ENCODE peak calls at places on chromosome 22, in nine cellular contexts. One of them, this sample, is unnamed.

GRCh38 chr22:33438273-33438672 is 380.1 kb upstream of the SYN3 start:
- DNase-seq in NCI-H1930: no peak
- DNase-seq in CD4-positive, CD25-positive, alpha-beta regulatory T cell: no peak
- DNase-seq in CD8-positive, alpha-beta memory T cell: no peak
- DNase-seq in BJ: peak; percentile 83
- DNase-seq in activated naive CD8-positive, alpha-beta T cell treated with anti-CD3 and anti-CD28 coated beads, Interleukin-2, amount 50 U/mL, for 16 hours: no peak
- DNase-seq in activated CD8-positive, alpha-beta T cell treated with anti-CD3 and anti-CD28 coated beads, Interleukin-2, amount 10 ng/mL, durations not matched to agents 7 days and 5 days: no peak
- DNase-seq in NCI-H1417: no peak
- DNase-seq in NCI-H1436: peak; percentile 15
- DNase-seq in this sample: no peak

GRCh38 chr22:37639070-37639760 is at the start of gene SH3BP1:
- DNase-seq in NCI-H1930: peak; percentile 27
- DNase-seq in CD4-positive, CD25-positive, alpha-beta regulatory T cell: peak; percentile 67
- DNase-seq in CD8-positive, alpha-beta memory T cell: peak; percentile 46
- DNase-seq in BJ: no peak
- DNase-seq in activated naive CD8-positive, alpha-beta T cell treated with anti-CD3 and anti-CD28 coated beads, Interleukin-2, amount 50 U/mL, for 16 hours: no peak
- DNase-seq in activated CD8-positive, alpha-beta T cell treated with anti-CD3 and anti-CD28 coated beads, Interleukin-2, amount 10 ng/mL, durations not matched to agents 7 days and 5 days: peak; percentile 81
- DNase-seq in NCI-H1417: peak; percentile 27
- DNase-seq in NCI-H1436: peak; percentile 20
- DNase-seq in this sample: peak; percentile 46

GRCh38 chr22:42844756-42845155 is 12.3 kb downstream of the ARFGAP3 start:
- DNase-seq in NCI-H1930: no peak
- DNase-seq in CD4-positive, CD25-positive, alpha-beta regulatory T cell: no peak
- DNase-seq in CD8-positive, alpha-beta memory T cell: no peak
- DNase-seq in BJ: peak; percentile 88
- DNase-seq in activated naive CD8-positive, alpha-beta T cell treated with anti-CD3 and anti-CD28 coated beads, Interleukin-2, amount 50 U/mL, for 16 hours: no peak
- DNase-seq in activated CD8-positive, alpha-beta T cell treated with anti-CD3 and anti-CD28 coated beads, Interleukin-2, amount 10 ng/mL, durations not matched to agents 7 days and 5 days: no peak
- DNase-seq in NCI-H1417: no peak
- DNase-seq in NCI-H1436: no peak
- DNase-seq in this sample: no peak

GRCh38 chr22:23896523-23897186 is 2.5 kb downstream of the MIF start:
- DNase-seq in NCI-H1930: no peak
- DNase-seq in CD4-positive, CD25-positive, alpha-beta regulatory T cell: no peak
- DNase-seq in CD8-positive, alpha-beta memory T cell: no peak
- DNase-seq in BJ: no peak
- DNase-seq in activated naive CD8-positive, alpha-beta T cell treated with anti-CD3 and anti-CD28 coated beads, Interleukin-2, amount 50 U/mL, for 16 hours: no peak
- DNase-seq in activated CD8-positive, alpha-beta T cell treated with anti-CD3 and anti-CD28 coated beads, Interleukin-2, amount 10 ng/mL, durations not matched to agents 7 days and 5 days: no peak
- DNase-seq in NCI-H1417: no peak
- DNase-seq in NCI-H1436: no peak
- DNase-seq in this sample: no peak

GRCh38 chr22:25853078-25853477 is 111.1 kb downstream of the MYO18B start:
- DNase-seq in NCI-H1930: no peak
- DNase-seq in CD4-positive, CD25-positive, alpha-beta regulatory T cell: no peak
- DNase-seq in CD8-positive, alpha-beta memory T cell: no peak
- DNase-seq in BJ: no peak
- DNase-seq in activated naive CD8-positive, alpha-beta T cell treated with anti-CD3 and anti-CD28 coated beads, Interleukin-2, amount 50 U/mL, for 16 hours: no peak
- DNase-seq in activated CD8-positive, alpha-beta T cell treated with anti-CD3 and anti-CD28 coated beads, Interleukin-2, amount 10 ng/mL, durations not matched to agents 7 days and 5 days: no peak
- DNase-seq in NCI-H1417: no peak
- DNase-seq in NCI-H1436: no peak
- DNase-seq in this sample: no peak

GRCh38 chr22:44714703-44715350 is 12.8 kb downstream of the PRR5 start:
- DNase-seq in NCI-H1930: no peak
- DNase-seq in CD4-positive, CD25-positive, alpha-beta regulatory T cell: no peak
- DNase-seq in CD8-positive, alpha-beta memory T cell: no peak
- DNase-seq in BJ: no peak
- DNase-seq in activated naive CD8-positive, alpha-beta T cell treated with anti-CD3 and anti-CD28 coated beads, Interleukin-2, amount 50 U/mL, for 16 hours: no peak
- DNase-seq in activated CD8-positive, alpha-beta T cell treated with anti-CD3 and anti-CD28 coated beads, Interleukin-2, amount 10 ng/mL, durations not matched to agents 7 days and 5 days: no peak
- DNase-seq in NCI-H1417: no peak
- DNase-seq in NCI-H1436: no peak
- DNase-seq in this sample: no peak

GRCh38 chr22:40156001-40156516 is 21.7 kb upstream of the TNRC6B start:
- DNase-seq in NCI-H1930: peak; percentile 73
- DNase-seq in CD4-positive, CD25-positive, alpha-beta regulatory T cell: no peak
- DNase-seq in CD8-positive, alpha-beta memory T cell: no peak
- DNase-seq in BJ: no peak
- DNase-seq in activated naive CD8-positive, alpha-beta T cell treated with anti-CD3 and anti-CD28 coated beads, Interleukin-2, amount 50 U/mL, for 16 hours: no peak
- DNase-seq in activated CD8-positive, alpha-beta T cell treated with anti-CD3 and anti-CD28 coated beads, Interleukin-2, amount 10 ng/mL, durations not matched to agents 7 days and 5 days: peak; percentile 24
- DNase-seq in NCI-H1417: peak; percentile 32
- DNase-seq in NCI-H1436: peak; percentile 61
- DNase-seq in this sample: peak; percentile 15

GRCh38 chr22:23259916-23260644 is 79.8 kb downstream of the BCR start:
- DNase-seq in NCI-H1930: no peak
- DNase-seq in CD4-positive, CD25-positive, alpha-beta regulatory T cell: no peak
- DNase-seq in CD8-positive, alpha-beta memory T cell: no peak
- DNase-seq in BJ: no peak
- DNase-seq in activated naive CD8-positive, alpha-beta T cell treated with anti-CD3 and anti-CD28 coated beads, Interleukin-2, amount 50 U/mL, for 16 hours: no peak
- DNase-seq in activated CD8-positive, alpha-beta T cell treated with anti-CD3 and anti-CD28 coated beads, Interleukin-2, amount 10 ng/mL, durations not matched to agents 7 days and 5 days: no peak
- DNase-seq in NCI-H1417: no peak
- DNase-seq in NCI-H1436: no peak
- DNase-seq in this sample: no peak

GRCh38 chr22:43862074-43862881 is at the start of gene SULT4A1:
- DNase-seq in NCI-H1930: peak; percentile 79
- DNase-seq in CD4-positive, CD25-positive, alpha-beta regulatory T cell: no peak
- DNase-seq in CD8-positive, alpha-beta memory T cell: no peak
- DNase-seq in BJ: no peak
- DNase-seq in activated naive CD8-positive, alpha-beta T cell treated with anti-CD3 and anti-CD28 coated beads, Interleukin-2, amount 50 U/mL, for 16 hours: no peak
- DNase-seq in activated CD8-positive, alpha-beta T cell treated with anti-CD3 and anti-CD28 coated beads, Interleukin-2, amount 10 ng/mL, durations not matched to agents 7 days and 5 days: no peak
- DNase-seq in NCI-H1417: peak; percentile 79
- DNase-seq in NCI-H1436: peak; percentile 79
- DNase-seq in this sample: no peak

GRCh38 chr22:23686416-23687024 is 4.3 kb upstream of the RGL4 start:
- DNase-seq in NCI-H1930: no peak
- DNase-seq in CD4-positive, CD25-positive, alpha-beta regulatory T cell: no peak
- DNase-seq in CD8-positive, alpha-beta memory T cell: no peak
- DNase-seq in BJ: no peak
- DNase-seq in activated naive CD8-positive, alpha-beta T cell treated with anti-CD3 and anti-CD28 coated beads, Interleukin-2, amount 50 U/mL, for 16 hours: no peak
- DNase-seq in activated CD8-positive, alpha-beta T cell treated with anti-CD3 and anti-CD28 coated beads, Interleukin-2, amount 10 ng/mL, durations not matched to agents 7 days and 5 days: no peak
- DNase-seq in NCI-H1417: no peak
- DNase-seq in NCI-H1436: no peak
- DNase-seq in this sample: no peak

GRCh38 chr22:44685384-44686056 is 16.5 kb upstream of the PRR5 start:
- DNase-seq in NCI-H1930: no peak
- DNase-seq in CD4-positive, CD25-positive, alpha-beta regulatory T cell: peak; percentile 74
- DNase-seq in CD8-positive, alpha-beta memory T cell: peak; percentile 83
- DNase-seq in BJ: peak; percentile 29
- DNase-seq in activated naive CD8-positive, alpha-beta T cell treated with anti-CD3 and anti-CD28 coated beads, Interleukin-2, amount 50 U/mL, for 16 hours: peak; percentile 69
- DNase-seq in activated CD8-positive, alpha-beta T cell treated with anti-CD3 and anti-CD28 coated beads, Interleukin-2, amount 10 ng/mL, durations not matched to agents 7 days and 5 days: peak; percentile 90
- DNase-seq in NCI-H1417: peak; percentile 25
- DNase-seq in NCI-H1436: peak; percentile 60
- DNase-seq in this sample: peak; percentile 76

GRCh38 chr22:46894851-46895640 is 132.6 kb downstream of the TBC1D22A start:
- DNase-seq in NCI-H1930: no peak
- DNase-seq in CD4-positive, CD25-positive, alpha-beta regulatory T cell: no peak
- DNase-seq in CD8-positive, alpha-beta memory T cell: no peak
- DNase-seq in BJ: no peak
- DNase-seq in activated naive CD8-positive, alpha-beta T cell treated with anti-CD3 and anti-CD28 coated beads, Interleukin-2, amount 50 U/mL, for 16 hours: no peak
- DNase-seq in activated CD8-positive, alpha-beta T cell treated with anti-CD3 and anti-CD28 coated beads, Interleukin-2, amount 10 ng/mL, durations not matched to agents 7 days and 5 days: no peak
- DNase-seq in NCI-H1417: no peak
- DNase-seq in NCI-H1436: no peak
- DNase-seq in this sample: no peak

GRCh38 chr22:50302564-50302963 is 4.9 kb downstream of the PLXNB2 start:
- DNase-seq in NCI-H1930: no peak
- DNase-seq in CD4-positive, CD25-positive, alpha-beta regulatory T cell: no peak
- DNase-seq in CD8-positive, alpha-beta memory T cell: no peak
- DNase-seq in BJ: no peak
- DNase-seq in activated naive CD8-positive, alpha-beta T cell treated with anti-CD3 and anti-CD28 coated beads, Interleukin-2, amount 50 U/mL, for 16 hours: no peak
- DNase-seq in activated CD8-positive, alpha-beta T cell treated with anti-CD3 and anti-CD28 coated beads, Interleukin-2, amount 10 ng/mL, durations not matched to agents 7 days and 5 days: no peak
- DNase-seq in NCI-H1417: no peak
- DNase-seq in NCI-H1436: no peak
- DNase-seq in this sample: no peak

GRCh38 chr22:20645954-20646353 is 128.0 kb upstream of the SERPIND1 start:
- DNase-seq in NCI-H1930: no peak
- DNase-seq in CD4-positive, CD25-positive, alpha-beta regulatory T cell: no peak
- DNase-seq in CD8-positive, alpha-beta memory T cell: no peak
- DNase-seq in BJ: no peak
- DNase-seq in activated naive CD8-positive, alpha-beta T cell treated with anti-CD3 and anti-CD28 coated beads, Interleukin-2, amount 50 U/mL, for 16 hours: no peak
- DNase-seq in activated CD8-positive, alpha-beta T cell treated with anti-CD3 and anti-CD28 coated beads, Interleukin-2, amount 10 ng/mL, durations not matched to agents 7 days and 5 days: no peak
- DNase-seq in NCI-H1417: no peak
- DNase-seq in NCI-H1436: no peak
- DNase-seq in this sample: no peak

GRCh38 chr22:41405588-41405987 is 23.8 kb downstream of the TEF start:
- DNase-seq in NCI-H1930: no peak
- DNase-seq in CD4-positive, CD25-positive, alpha-beta regulatory T cell: no peak
- DNase-seq in CD8-positive, alpha-beta memory T cell: no peak
- DNase-seq in BJ: no peak
- DNase-seq in activated naive CD8-positive, alpha-beta T cell treated with anti-CD3 and anti-CD28 coated beads, Interleukin-2, amount 50 U/mL, for 16 hours: no peak
- DNase-seq in activated CD8-positive, alpha-beta T cell treated with anti-CD3 and anti-CD28 coated beads, Interleukin-2, amount 10 ng/mL, durations not matched to agents 7 days and 5 days: no peak
- DNase-seq in NCI-H1417: no peak
- DNase-seq in NCI-H1436: no peak
- DNase-seq in this sample: peak; percentile 37

GRCh38 chr22:45226681-45227186 is 14.0 kb downstream of the KIAA0930 start:
- DNase-seq in NCI-H1930: no peak
- DNase-seq in CD4-positive, CD25-positive, alpha-beta regulatory T cell: no peak
- DNase-seq in CD8-positive, alpha-beta memory T cell: no peak
- DNase-seq in BJ: no peak
- DNase-seq in activated naive CD8-positive, alpha-beta T cell treated with anti-CD3 and anti-CD28 coated beads, Interleukin-2, amount 50 U/mL, for 16 hours: no peak
- DNase-seq in activated CD8-positive, alpha-beta T cell treated with anti-CD3 and anti-CD28 coated beads, Interleukin-2, amount 10 ng/mL, durations not matched to agents 7 days and 5 days: no peak
- DNase-seq in NCI-H1417: no peak
- DNase-seq in NCI-H1436: no peak
- DNase-seq in this sample: no peak

GRCh38 chr22:19175602-19176174 is 2.8 kb downstream of the SLC25A1 start:
- DNase-seq in NCI-H1930: no peak
- DNase-seq in CD4-positive, CD25-positive, alpha-beta regulatory T cell: no peak
- DNase-seq in CD8-positive, alpha-beta memory T cell: no peak
- DNase-seq in BJ: no peak
- DNase-seq in activated naive CD8-positive, alpha-beta T cell treated with anti-CD3 and anti-CD28 coated beads, Interleukin-2, amount 50 U/mL, for 16 hours: no peak
- DNase-seq in activated CD8-positive, alpha-beta T cell treated with anti-CD3 and anti-CD28 coated beads, Interleukin-2, amount 10 ng/mL, durations not matched to agents 7 days and 5 days: no peak
- DNase-seq in NCI-H1417: no peak
- DNase-seq in NCI-H1436: no peak
- DNase-seq in this sample: no peak

GRCh38 chr22:25573822-25574221 is 9.3 kb downstream of the GRK3 start:
- DNase-seq in NCI-H1930: no peak
- DNase-seq in CD4-positive, CD25-positive, alpha-beta regulatory T cell: no peak
- DNase-seq in CD8-positive, alpha-beta memory T cell: no peak
- DNase-seq in BJ: no peak
- DNase-seq in activated naive CD8-positive, alpha-beta T cell treated with anti-CD3 and anti-CD28 coated beads, Interleukin-2, amount 50 U/mL, for 16 hours: no peak
- DNase-seq in activated CD8-positive, alpha-beta T cell treated with anti-CD3 and anti-CD28 coated beads, Interleukin-2, amount 10 ng/mL, durations not matched to agents 7 days and 5 days: no peak
- DNase-seq in NCI-H1417: no peak
- DNase-seq in NCI-H1436: no peak
- DNase-seq in this sample: no peak

GRCh38 chr22:36355362-36355761 is 32.4 kb downstream of the MYH9 start:
- DNase-seq in NCI-H1930: no peak
- DNase-seq in CD4-positive, CD25-positive, alpha-beta regulatory T cell: no peak
- DNase-seq in CD8-positive, alpha-beta memory T cell: no peak
- DNase-seq in BJ: no peak
- DNase-seq in activated naive CD8-positive, alpha-beta T cell treated with anti-CD3 and anti-CD28 coated beads, Interleukin-2, amount 50 U/mL, for 16 hours: no peak
- DNase-seq in activated CD8-positive, alpha-beta T cell treated with anti-CD3 and anti-CD28 coated beads, Interleukin-2, amount 10 ng/mL, durations not matched to agents 7 days and 5 days: no peak
- DNase-seq in NCI-H1417: no peak
- DNase-seq in NCI-H1436: no peak
- DNase-seq in this sample: no peak

GRCh38 chr22:27107005-27107404 is 449.6 kb downstream of the MIAT start:
- DNase-seq in NCI-H1930: no peak
- DNase-seq in CD4-positive, CD25-positive, alpha-beta regulatory T cell: no peak
- DNase-seq in CD8-positive, alpha-beta memory T cell: no peak
- DNase-seq in BJ: no peak
- DNase-seq in activated naive CD8-positive, alpha-beta T cell treated with anti-CD3 and anti-CD28 coated beads, Interleukin-2, amount 50 U/mL, for 16 hours: no peak
- DNase-seq in activated CD8-positive, alpha-beta T cell treated with anti-CD3 and anti-CD28 coated beads, Interleukin-2, amount 10 ng/mL, durations not matched to agents 7 days and 5 days: no peak
- DNase-seq in NCI-H1417: no peak
- DNase-seq in NCI-H1436: no peak
- DNase-seq in this sample: no peak

GRCh38 chr22:50583294-50583865 is 731 bp upstream of the CHKB start:
- DNase-seq in NCI-H1930: no peak
- DNase-seq in CD4-positive, CD25-positive, alpha-beta regulatory T cell: no peak
- DNase-seq in CD8-positive, alpha-beta memory T cell: no peak
- DNase-seq in BJ: no peak
- DNase-seq in activated naive CD8-positive, alpha-beta T cell treated with anti-CD3 and anti-CD28 coated beads, Interleukin-2, amount 50 U/mL, for 16 hours: no peak
- DNase-seq in activated CD8-positive, alpha-beta T cell treated with anti-CD3 and anti-CD28 coated beads, Interleukin-2, amount 10 ng/mL, durations not matched to agents 7 days and 5 days: no peak
- DNase-seq in NCI-H1417: no peak
- DNase-seq in NCI-H1436: no peak
- DNase-seq in this sample: no peak

GRCh38 chr22:39723899-39724351 is 153.4 kb downstream of the CACNA1I start:
- DNase-seq in NCI-H1930: no peak
- DNase-seq in CD4-positive, CD25-positive, alpha-beta regulatory T cell: no peak
- DNase-seq in CD8-positive, alpha-beta memory T cell: no peak
- DNase-seq in BJ: no peak
- DNase-seq in activated naive CD8-positive, alpha-beta T cell treated with anti-CD3 and anti-CD28 coated beads, Interleukin-2, amount 50 U/mL, for 16 hours: no peak
- DNase-seq in activated CD8-positive, alpha-beta T cell treated with anti-CD3 and anti-CD28 coated beads, Interleukin-2, amount 10 ng/mL, durations not matched to agents 7 days and 5 days: no peak
- DNase-seq in NCI-H1417: no peak
- DNase-seq in NCI-H1436: no peak
- DNase-seq in this sample: no peak

GRCh38 chr22:32836286-32836859 is 34.9 kb downstream of the TIMP3 start:
- DNase-seq in NCI-H1930: no peak
- DNase-seq in CD4-positive, CD25-positive, alpha-beta regulatory T cell: no peak
- DNase-seq in CD8-positive, alpha-beta memory T cell: no peak
- DNase-seq in BJ: no peak
- DNase-seq in activated naive CD8-positive, alpha-beta T cell treated with anti-CD3 and anti-CD28 coated beads, Interleukin-2, amount 50 U/mL, for 16 hours: no peak
- DNase-seq in activated CD8-positive, alpha-beta T cell treated with anti-CD3 and anti-CD28 coated beads, Interleukin-2, amount 10 ng/mL, durations not matched to agents 7 days and 5 days: no peak
- DNase-seq in NCI-H1417: no peak
- DNase-seq in NCI-H1436: no peak
- DNase-seq in this sample: no peak

GRCh38 chr22:37610480-37611148 is 2.0 kb downstream of the GGA1 start:
- DNase-seq in NCI-H1930: no peak
- DNase-seq in CD4-positive, CD25-positive, alpha-beta regulatory T cell: no peak
- DNase-seq in CD8-positive, alpha-beta memory T cell: no peak
- DNase-seq in BJ: no peak
- DNase-seq in activated naive CD8-positive, alpha-beta T cell treated with anti-CD3 and anti-CD28 coated beads, Interleukin-2, amount 50 U/mL, for 16 hours: no peak
- DNase-seq in activated CD8-positive, alpha-beta T cell treated with anti-CD3 and anti-CD28 coated beads, Interleukin-2, amount 10 ng/mL, durations not matched to agents 7 days and 5 days: no peak
- DNase-seq in NCI-H1417: no peak
- DNase-seq in NCI-H1436: no peak
- DNase-seq in this sample: no peak

GRCh38 chr22:46124383-46125144 is 25.8 kb upstream of the PPARA start:
- DNase-seq in NCI-H1930: no peak
- DNase-seq in CD4-positive, CD25-positive, alpha-beta regulatory T cell: no peak
- DNase-seq in CD8-positive, alpha-beta memory T cell: no peak
- DNase-seq in BJ: no peak
- DNase-seq in activated naive CD8-positive, alpha-beta T cell treated with anti-CD3 and anti-CD28 coated beads, Interleukin-2, amount 50 U/mL, for 16 hours: no peak
- DNase-seq in activated CD8-positive, alpha-beta T cell treated with anti-CD3 and anti-CD28 coated beads, Interleukin-2, amount 10 ng/mL, durations not matched to agents 7 days and 5 days: no peak
- DNase-seq in NCI-H1417: no peak
- DNase-seq in NCI-H1436: no peak
- DNase-seq in this sample: no peak

GRCh38 chr22:28141614-28142013 is 222.6 kb upstream of the PITPNB start:
- DNase-seq in NCI-H1930: no peak
- DNase-seq in CD4-positive, CD25-positive, alpha-beta regulatory T cell: no peak
- DNase-seq in CD8-positive, alpha-beta memory T cell: no peak
- DNase-seq in BJ: peak; percentile 57
- DNase-seq in activated naive CD8-positive, alpha-beta T cell treated with anti-CD3 and anti-CD28 coated beads, Interleukin-2, amount 50 U/mL, for 16 hours: no peak
- DNase-seq in activated CD8-positive, alpha-beta T cell treated with anti-CD3 and anti-CD28 coated beads, Interleukin-2, amount 10 ng/mL, durations not matched to agents 7 days and 5 days: no peak
- DNase-seq in NCI-H1417: no peak
- DNase-seq in NCI-H1436: no peak
- DNase-seq in this sample: no peak

GRCh38 chr22:17888855-17889254 is 114.6 kb upstream of the BID start:
- DNase-seq in NCI-H1930: no peak
- DNase-seq in CD4-positive, CD25-positive, alpha-beta regulatory T cell: no peak
- DNase-seq in CD8-positive, alpha-beta memory T cell: no peak
- DNase-seq in BJ: no peak
- DNase-seq in activated naive CD8-positive, alpha-beta T cell treated with anti-CD3 and anti-CD28 coated beads, Interleukin-2, amount 50 U/mL, for 16 hours: no peak
- DNase-seq in activated CD8-positive, alpha-beta T cell treated with anti-CD3 and anti-CD28 coated beads, Interleukin-2, amount 10 ng/mL, durations not matched to agents 7 days and 5 days: no peak
- DNase-seq in NCI-H1417: no peak
- DNase-seq in NCI-H1436: no peak
- DNase-seq in this sample: no peak

GRCh38 chr22:41739576-41739975 is 40.3 kb downstream of the MEI1 start:
- DNase-seq in NCI-H1930: no peak
- DNase-seq in CD4-positive, CD25-positive, alpha-beta regulatory T cell: no peak
- DNase-seq in CD8-positive, alpha-beta memory T cell: no peak
- DNase-seq in BJ: no peak
- DNase-seq in activated naive CD8-positive, alpha-beta T cell treated with anti-CD3 and anti-CD28 coated beads, Interleukin-2, amount 50 U/mL, for 16 hours: no peak
- DNase-seq in activated CD8-positive, alpha-beta T cell treated with anti-CD3 and anti-CD28 coated beads, Interleukin-2, amount 10 ng/mL, durations not matched to agents 7 days and 5 days: peak; percentile 33
- DNase-seq in NCI-H1417: no peak
- DNase-seq in NCI-H1436: no peak
- DNase-seq in this sample: no peak

This sample was measured in naive thymus-derived CD4-positive, alpha-beta T cell.